ENCODE peak calls at places on chromosomes 11 and 22, in seven cellular contexts. P is IMR-90, O is H9, H is neuronal stem cell, X is mesendoderm, W is mesenchymal stem cell, R is trophoblast cell. J is an unnamed sample.

GRCh38 chr11:111569476-111569875 is 29.0 kb downstream of the LAYN start:
- DNase-seq in H (no peak), P (peak), R (no peak), X (no peak), W (no peak), O (no peak), J (no peak)

GRCh38 chr11:81725691-81726090 is 1008.0 kb downstream of the FAM181B start:
- DNase-seq in O (no peak), X (no peak), W (peak), H (no peak), P (no peak), R (no peak), J (no peak)

GRCh38 chr11:61783717-61784505 is 8.5 kb downstream of the TMEM258 start:
- DNase-seq in P (peak), O (peak), H (no peak), W (peak), X (peak), R (no peak), J (no peak)

GRCh38 chr11:34214961-34215805 is 109.8 kb downstream of the NAT10 start:
- DNase-seq in P (peak), R (peak), W (peak), H (no peak), O (no peak), X (peak), J (no peak)

GRCh38 chr11:102172127-102172848 is 62.0 kb downstream of the YAP1 start:
- DNase-seq in P (peak), X (no peak), O (no peak), W (peak), R (no peak), H (no peak), J (no peak)

GRCh38 chr11:77085652-77086051 is 17.0 kb upstream of the OMP start:
- DNase-seq in O (no peak), P (no peak), X (no peak), W (no peak), H (no peak), R (no peak), J (no peak)

GRCh38 chr11:126925321-126926093 is 75.1 kb downstream of the KIRREL3 start:
- DNase-seq in W (no peak), X (no peak), O (peak), R (no peak), H (no peak), P (peak), J (no peak)

GRCh38 chr22:37219534-37219933 is 7.3 kb upstream of the SSTR3 start:
- DNase-seq in X (no peak), P (no peak), O (no peak), W (no peak), R (no peak), H (no peak), J (no peak)

GRCh38 chr11:2393111-2393868 is 7.3 kb upstream of the TSSC4 start:
- DNase-seq in X (no peak), R (no peak), O (no peak), P (no peak), H (no peak), W (no peak), J (no peak)

GRCh38 chr11:22431074-22431473 is 92.9 kb downstream of the SLC17A6 start:
- DNase-seq in R (no peak), O (no peak), P (no peak), W (no peak), H (no peak), X (no peak), J (no peak)

GRCh38 chr11:13091373-13091772 is 82.3 kb downstream of the RASSF10 start:
- DNase-seq in W (peak), H (no peak), R (no peak), P (no peak), O (no peak), X (no peak), J (no peak)

GRCh38 chr11:119795231-119795630 is 66.2 kb upstream of the NECTIN1 start:
- DNase-seq in H (no peak), W (no peak), P (peak), R (no peak), X (peak), O (no peak), J (no peak)

GRCh38 chr11:1060410-1060809 is 14.3 kb upstream of the MUC2 start:
- DNase-seq in P (no peak), H (peak), X (no peak), W (no peak), O (peak), R (no peak), J (no peak)

GRCh38 chr11:14384338-14384737 is 25.4 kb upstream of the RRAS2 start:
- DNase-seq in H (no peak), X (no peak), P (peak), W (peak), O (no peak), R (no peak), J (no peak)

GRCh38 chr11:113103932-113104331 is 142.7 kb downstream of the NCAM1 start:
- DNase-seq in W (no peak), H (no peak), P (no peak), X (no peak), O (no peak), R (no peak), J (no peak)

GRCh38 chr11:125165111-125165663 is 636 bp downstream of the PKNOX2 start:
- DNase-seq in H (peak), O (no peak), X (peak), R (peak), W (peak), P (peak), J (peak)

GRCh38 chr22:19996694-19997384 is 19.8 kb downstream of the ARVCF start:
- DNase-seq in X (no peak), O (no peak), H (no peak), R (no peak), W (no peak), P (no peak), J (no peak)

GRCh38 chr11:118804094-118804493 is 13.1 kb upstream of the DDX6 start:
- DNase-seq in P (no peak), X (no peak), H (no peak), R (no peak), O (no peak), W (no peak), J (no peak)

GRCh38 chr11:47109051-47109791 is 67.5 kb downstream of the ARFGAP2 start:
- DNase-seq in P (no peak), W (peak), O (no peak), X (peak), R (no peak), H (no peak), J (no peak)

GRCh38 chr11:78535027-78535426 is 39.6 kb downstream of the NARS2 start:
- DNase-seq in X (no peak), W (no peak), R (no peak), H (no peak), O (no peak), P (no peak), J (no peak)

GRCh38 chr11:47889714-47890441 is 41.7 kb upstream of the NUP160 start:
- DNase-seq in P (no peak), H (no peak), R (no peak), O (no peak), X (no peak), W (no peak), J (no peak)

GRCh38 chr11:60345489-60345888 is 18.4 kb downstream of the MS4A6E start:
- DNase-seq in O (peak), H (no peak), W (peak), R (peak), P (no peak), X (peak), J (peak)

GRCh38 chr11:2794947-2795346 is 90.6 kb downstream of the CDKN1C start:
- DNase-seq in W (no peak), H (no peak), P (no peak), X (no peak), O (no peak), R (no peak), J (no peak)

GRCh38 chr11:125167954-125168821 is 3.6 kb downstream of the PKNOX2 start:
- DNase-seq in H (no peak), X (peak), R (no peak), O (no peak), W (peak), P (peak), J (no peak)

GRCh38 chr22:19840059-19840458 is 14.6 kb downstream of the GNB1L start:
- DNase-seq in P (no peak), O (no peak), W (no peak), R (no peak), H (no peak), X (no peak), J (no peak)

GRCh38 chr22:48530666-48531065 is 1297.0 kb downstream of the BRD1 start:
- DNase-seq in O (no peak), P (no peak), H (no peak), W (no peak), R (no peak), X (no peak), J (no peak)

GRCh38 chr22:23256986-23257888 is 76.9 kb downstream of the BCR start:
- DNase-seq in P (no peak), O (no peak), W (peak), H (no peak), X (no peak), R (no peak), J (no peak)

GRCh38 chr11:107856180-107856980 is 2.2 kb downstream of the SLC35F2 start:
- DNase-seq in O (peak), W (peak), X (peak), R (no peak), P (no peak), H (no peak), J (no peak)

GRCh38 chr11:74849525-74850391 is 99.1 kb downstream of the XRRA1 start:
- DNase-seq in R (no peak), O (peak), X (peak), P (peak), H (peak), W (peak), J (peak)

GRCh38 chr11:24622262-24622661 is 125.4 kb downstream of the LUZP2 start:
- DNase-seq in P (no peak), W (no peak), H (no peak), X (peak), R (no peak), O (no peak), J (no peak)

GRCh38 chr11:3089236-3090061 is 32.2 kb upstream of the CARS1 start:
- DNase-seq in O (no peak), W (no peak), P (no peak), R (no peak), H (no peak), X (no peak), J (no peak)

GRCh38 chr22:48422900-48423480 is 1404.7 kb downstream of the BRD1 start:
- DNase-seq in X (no peak), R (no peak), P (no peak), H (no peak), W (no peak), O (no peak), J (no peak)

GRCh38 chr22:49775191-49776052 is 52.3 kb downstream of the BRD1 start:
- DNase-seq in R (no peak), X (no peak), H (no peak), W (no peak), O (no peak), P (no peak), J (no peak)

GRCh38 chr11:86463120-86463519 is 88.4 kb downstream of the CCDC81 start:
- DNase-seq in W (no peak), P (no peak), O (no peak), X (no peak), R (no peak), H (no peak), J (no peak)

GRCh38 chr22:36922097-36922608 is 8.7 kb downstream of the CSF2RB start:
- DNase-seq in P (no peak), O (peak), X (peak), W (no peak), H (no peak), R (peak), J (no peak)

GRCh38 chr11:129252621-129253020 is 60.5 kb upstream of the ARHGAP32 start:
- DNase-seq in O (peak), P (no peak), X (peak), W (no peak), H (peak), R (no peak), J (no peak)

GRCh38 chr11:133810766-133811165 is 34.5 kb downstream of the SPATA19 start:
- DNase-seq in P (no peak), R (no peak), W (no peak), H (no peak), O (no peak), X (no peak), J (no peak)

GRCh38 chr11:133809525-133810178 is 35.7 kb downstream of the SPATA19 start:
- DNase-seq in R (no peak), W (no peak), P (no peak), H (no peak), O (peak), X (peak), J (no peak)

GRCh38 chr11:133811850-133812685 is 33.2 kb downstream of the SPATA19 start:
- DNase-seq in R (no peak), W (no peak), O (no peak), H (no peak), X (peak), P (no peak), J (no peak)

GRCh38 chr11:133810179-133810550 is 35.1 kb downstream of the SPATA19 start:
- DNase-seq in R (no peak), P (no peak), O (no peak), X (no peak), W (no peak), H (no peak), J (no peak)

DNA sequence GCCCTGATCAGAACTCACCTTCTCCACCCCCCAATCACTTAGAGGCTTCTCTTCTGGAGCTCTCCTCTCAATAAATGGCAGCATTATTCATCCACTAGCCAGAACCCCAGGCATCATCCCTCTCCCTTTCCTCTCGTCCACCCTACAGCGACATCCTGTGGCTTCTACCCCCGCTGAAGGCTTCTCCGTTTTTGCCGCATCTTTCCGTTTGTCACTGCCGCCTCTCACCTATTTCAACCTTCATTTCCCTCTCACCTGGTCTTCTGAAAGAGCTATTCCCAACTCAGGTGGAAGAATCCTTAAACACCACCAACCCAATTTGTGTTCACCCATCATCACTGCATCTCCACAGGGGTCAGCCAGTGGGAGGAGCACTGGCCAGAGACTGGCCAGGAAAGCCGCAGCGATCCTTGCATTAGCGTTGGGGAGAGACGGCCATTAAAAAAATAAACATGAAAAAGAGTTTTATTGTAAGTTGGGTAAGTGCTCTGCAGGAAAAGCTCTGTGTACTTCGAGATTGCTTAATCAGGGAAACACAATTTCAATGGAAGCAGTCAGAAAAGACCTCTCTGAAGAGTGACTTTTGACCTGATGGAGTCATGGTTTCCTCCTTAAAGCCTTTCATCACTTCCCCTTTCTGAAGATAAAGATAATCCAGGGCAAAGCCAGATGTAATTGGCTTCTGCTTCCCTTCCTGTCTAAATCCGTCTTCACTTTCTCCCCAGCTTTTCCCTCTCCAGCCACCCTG is 36.7 kb downstream of the SPATA19 start:
- DNase-seq in P (no peak), O (no peak), R (no peak), H (no peak), W (no peak), X (peak), J (no peak)
- H4K8ac ChIP-seq in P (no peak), O (no peak), R (no peak), H (no peak), W (no peak), X (no peak), J (no peak)

GRCh38 chr11:70407814-70408213 is 9.5 kb downstream of the CTTN start:
- DNase-seq in X (no peak), W (no peak), P (no peak), O (no peak), H (no peak), R (no peak), J (no peak)
- H4K8ac ChIP-seq in X (no peak), W (no peak), P (no peak), O (no peak), H (no peak), R (no peak), J (no peak)

DNA sequence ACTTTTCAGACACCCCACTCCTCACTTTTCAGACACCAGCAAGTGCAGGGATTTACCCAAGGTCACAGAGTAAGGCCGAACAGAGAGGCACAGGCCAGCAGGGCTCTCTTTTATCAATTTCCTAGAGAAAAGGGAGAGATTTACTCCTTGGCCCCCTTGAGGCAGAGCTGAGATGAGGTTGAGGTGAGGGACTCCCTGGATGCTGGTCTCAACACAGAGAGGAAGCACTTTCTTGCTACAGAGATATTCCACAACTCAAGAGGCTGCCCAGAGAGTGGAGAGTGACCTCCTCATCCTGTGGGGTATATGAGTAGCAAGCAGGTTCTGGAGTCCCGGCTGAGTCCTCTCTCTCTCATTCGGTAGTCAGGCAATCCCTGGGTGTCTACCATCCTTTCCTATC is 2.0 kb upstream of the ARHGEF17 start:
- DNase-seq in W (peak), P (no peak), O (no peak), X (peak), H (no peak), R (no peak), J (no peak)
- H4K8ac ChIP-seq in W (peak), P (peak), O (no peak), X (no peak), H (no peak), R (no peak), J (no peak)

DNA sequence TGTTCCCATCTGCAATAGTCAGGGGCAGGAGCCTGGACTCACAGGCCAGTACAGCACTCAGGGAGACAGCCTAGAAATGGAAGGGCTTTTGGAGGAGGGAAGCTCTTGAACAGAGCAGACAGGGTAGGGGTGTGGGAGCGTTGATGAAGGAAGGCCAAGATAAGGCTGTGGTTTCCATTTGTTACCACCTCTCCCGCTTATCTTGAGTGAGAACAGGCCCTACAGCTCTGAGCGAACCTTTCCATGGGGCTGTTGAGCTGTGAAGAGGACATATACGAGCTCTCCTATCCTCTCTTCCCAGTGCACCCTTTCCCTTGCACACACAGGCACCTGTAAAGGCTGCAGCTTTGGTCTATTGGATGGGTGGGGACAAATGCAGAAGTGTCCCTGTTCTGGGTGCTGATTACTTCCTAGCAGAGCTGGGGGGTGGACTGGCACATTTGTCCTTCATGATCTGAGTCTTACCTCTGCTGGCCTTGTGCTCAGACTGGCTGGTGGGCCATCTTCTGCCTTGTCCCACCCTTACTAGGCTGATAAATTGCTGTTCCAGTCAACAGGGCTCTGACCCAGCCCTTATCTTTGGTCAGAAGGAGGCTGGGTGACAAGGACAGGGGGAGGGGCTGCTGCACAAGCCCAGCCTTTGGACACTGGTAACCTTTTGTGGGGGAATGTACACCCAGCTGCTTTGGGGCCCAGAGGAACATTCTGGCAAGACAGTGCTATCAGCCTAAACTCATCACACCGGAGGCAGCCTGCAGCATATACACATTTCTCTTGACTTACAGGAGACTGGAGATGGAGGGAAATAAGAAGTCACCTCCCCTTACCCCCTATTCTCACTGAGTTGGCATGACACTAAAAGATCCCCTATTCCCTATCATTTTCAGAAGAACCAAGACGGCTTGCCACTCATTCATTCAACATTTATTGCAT is 80.1 kb upstream of the NNMT start:
- DNase-seq in H (no peak), P (no peak), X (peak), O (no peak), W (no peak), R (no peak), J (no peak)
- H4K8ac ChIP-seq in H (no peak), P (no peak), X (no peak), O (no peak), W (no peak), R (no peak), J (no peak)

GRCh38 chr11:57391546-57391945 is 1.1 kb upstream of the PRG2 start:
- DNase-seq in P (no peak), H (no peak), X (no peak), R (peak), W (no peak), O (no peak), J (no peak)

GRCh38 chr11:57396744-57397143 is 6.3 kb upstream of the PRG2 start:
- DNase-seq in O (no peak), W (no peak), X (no peak), R (no peak), H (no peak), P (no peak), J (no peak)

GRCh38 chr11:57392421-57393105 is 2.1 kb upstream of the PRG2 start:
- DNase-seq in W (no peak), O (no peak), R (peak), X (no peak), H (no peak), P (no peak), J (no peak)

GRCh38 chr11:57395905-57396623 is 5.6 kb upstream of the PRG2 start:
- DNase-seq in H (no peak), R (no peak), O (no peak), W (no peak), P (no peak), X (no peak), J (no peak)

DNA sequence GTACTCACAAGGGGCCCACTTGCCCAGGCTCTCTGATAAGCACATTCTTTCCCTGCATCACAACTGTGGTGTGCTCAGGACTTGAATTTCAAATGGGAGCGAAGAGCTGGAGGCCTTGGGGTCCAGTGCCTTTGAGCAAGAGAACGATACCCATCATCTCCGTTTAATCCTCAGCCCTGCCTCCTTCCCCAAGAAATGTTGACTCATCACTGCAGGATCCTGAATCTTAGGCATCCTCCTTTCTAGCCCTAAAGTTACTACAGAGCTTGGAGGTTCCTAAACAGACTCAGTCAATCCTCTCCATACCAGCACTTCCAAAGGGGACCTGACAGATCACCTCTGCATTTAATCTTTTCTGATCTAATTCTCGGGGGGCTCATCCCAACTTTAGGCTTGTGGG is 3.8 kb upstream of the PRG2 start:
- DNase-seq in W (no peak), R (no peak), O (no peak), P (no peak), X (no peak), H (no peak), J (no peak)
- H4K8ac ChIP-seq in W (no peak), R (no peak), O (no peak), P (no peak), X (no peak), H (no peak), J (no peak)

J was measured in H1.